ENCODE peak calls at places on chromosomes 12 and 14, in ten cellular contexts. One of them, this sample, is unnamed.

GRCh38 chr12:121124402-121125109 is 8.1 kb upstream of the P2RX7 start:
- DNase-seq in fibroblast of mammary gland: peak
- DNase-seq in A549: peak
- DNase-seq in stomach: no peak
- DNase-seq in HFF-Myc: peak
- DNase-seq in IMR-90: peak
- DNase-seq in colonic mucosa: no peak
- DNase-seq in neural crest cell: no peak
- DNase-seq in cardiac muscle cell: no peak
- DNase-seq in GM13976: no peak
- DNase-seq in this sample: no peak

GRCh38 chr12:72346331-72346944 is 74.3 kb downstream of the TRHDE start:
- DNase-seq in IMR-90: peak
- DNase-seq in GM13976: no peak
- DNase-seq in A549: peak
- DNase-seq in neural crest cell: peak
- DNase-seq in fibroblast of mammary gland: peak
- DNase-seq in colonic mucosa: peak
- DNase-seq in HFF-Myc: peak
- DNase-seq in stomach: peak
- DNase-seq in cardiac muscle cell: peak
- DNase-seq in this sample: peak

GRCh38 chr12:121279507-121279915 is 17.0 kb downstream of the CAMKK2 start:
- DNase-seq in stomach: no peak
- DNase-seq in fibroblast of mammary gland: peak
- DNase-seq in cardiac muscle cell: no peak
- DNase-seq in HFF-Myc: no peak
- DNase-seq in IMR-90: peak
- DNase-seq in neural crest cell: no peak
- DNase-seq in A549: no peak
- DNase-seq in colonic mucosa: peak
- DNase-seq in GM13976: no peak
- DNase-seq in this sample: peak

GRCh38 chr12:24595652-24596235 is 353.2 kb downstream of the BCAT1 start:
- DNase-seq in IMR-90: peak
- DNase-seq in stomach: no peak
- DNase-seq in A549: no peak
- DNase-seq in neural crest cell: no peak
- DNase-seq in GM13976: no peak
- DNase-seq in HFF-Myc: no peak
- DNase-seq in fibroblast of mammary gland: peak
- DNase-seq in colonic mucosa: no peak
- DNase-seq in cardiac muscle cell: peak
- DNase-seq in this sample: peak

GRCh38 chr12:78060186-78060585 is 229.5 kb downstream of the NAV3 start:
- DNase-seq in fibroblast of mammary gland: peak
- DNase-seq in cardiac muscle cell: no peak
- DNase-seq in A549: no peak
- DNase-seq in HFF-Myc: no peak
- DNase-seq in IMR-90: peak
- DNase-seq in neural crest cell: no peak
- DNase-seq in colonic mucosa: no peak
- DNase-seq in stomach: no peak
- DNase-seq in GM13976: no peak
- DNase-seq in this sample: no peak

GRCh38 chr12:108371801-108372344 is 32.8 kb upstream of the CMKLR1 start:
- DNase-seq in stomach: no peak
- DNase-seq in HFF-Myc: no peak
- DNase-seq in fibroblast of mammary gland: peak
- DNase-seq in colonic mucosa: no peak
- DNase-seq in IMR-90: peak
- DNase-seq in neural crest cell: no peak
- DNase-seq in cardiac muscle cell: no peak
- DNase-seq in GM13976: no peak
- DNase-seq in A549: no peak
- DNase-seq in this sample: no peak

GRCh38 chr14:101719708-101720107 is 41.8 kb upstream of the PPP2R5C start:
- DNase-seq in HFF-Myc: no peak
- DNase-seq in GM13976: peak
- DNase-seq in cardiac muscle cell: peak
- DNase-seq in IMR-90: no peak
- DNase-seq in fibroblast of mammary gland: no peak
- DNase-seq in stomach: peak
- DNase-seq in neural crest cell: no peak
- DNase-seq in colonic mucosa: peak
- DNase-seq in A549: no peak
- DNase-seq in this sample: no peak

GRCh38 chr14:92613008-92613658 is 99.6 kb downstream of the RIN3 start:
- DNase-seq in stomach: no peak
- DNase-seq in cardiac muscle cell: peak
- DNase-seq in colonic mucosa: peak
- DNase-seq in neural crest cell: peak
- DNase-seq in HFF-Myc: no peak
- DNase-seq in GM13976: peak
- DNase-seq in fibroblast of mammary gland: no peak
- DNase-seq in IMR-90: no peak
- DNase-seq in A549: no peak
- DNase-seq in this sample: peak

GRCh38 chr14:103301512-103302197 is 32.4 kb upstream of the EIF5 start:
- DNase-seq in neural crest cell: no peak
- DNase-seq in colonic mucosa: no peak
- DNase-seq in cardiac muscle cell: no peak
- DNase-seq in fibroblast of mammary gland: no peak
- DNase-seq in stomach: no peak
- DNase-seq in A549: no peak
- DNase-seq in IMR-90: no peak
- DNase-seq in HFF-Myc: no peak
- DNase-seq in GM13976: no peak
- DNase-seq in this sample: no peak

GRCh38 chr14:103302966-103303365 is 31.1 kb upstream of the EIF5 start:
- DNase-seq in neural crest cell: no peak
- DNase-seq in fibroblast of mammary gland: no peak
- DNase-seq in GM13976: no peak
- DNase-seq in IMR-90: peak
- DNase-seq in colonic mucosa: no peak
- DNase-seq in A549: no peak
- DNase-seq in stomach: no peak
- DNase-seq in HFF-Myc: no peak
- DNase-seq in cardiac muscle cell: no peak
- DNase-seq in this sample: no peak

GRCh38 chr14:103296987-103297386 is 37.0 kb upstream of the EIF5 start:
- DNase-seq in cardiac muscle cell: no peak
- DNase-seq in HFF-Myc: no peak
- DNase-seq in neural crest cell: no peak
- DNase-seq in IMR-90: no peak
- DNase-seq in stomach: no peak
- DNase-seq in A549: no peak
- DNase-seq in GM13976: no peak
- DNase-seq in fibroblast of mammary gland: no peak
- DNase-seq in colonic mucosa: no peak
- DNase-seq in this sample: no peak

GRCh38 chr14:103296007-103296406 is 38.0 kb upstream of the EIF5 start:
- DNase-seq in A549: no peak
- DNase-seq in IMR-90: peak
- DNase-seq in cardiac muscle cell: peak
- DNase-seq in GM13976: no peak
- DNase-seq in stomach: no peak
- DNase-seq in fibroblast of mammary gland: peak
- DNase-seq in neural crest cell: no peak
- DNase-seq in colonic mucosa: peak
- DNase-seq in HFF-Myc: peak
- DNase-seq in this sample: no peak

DNA sequence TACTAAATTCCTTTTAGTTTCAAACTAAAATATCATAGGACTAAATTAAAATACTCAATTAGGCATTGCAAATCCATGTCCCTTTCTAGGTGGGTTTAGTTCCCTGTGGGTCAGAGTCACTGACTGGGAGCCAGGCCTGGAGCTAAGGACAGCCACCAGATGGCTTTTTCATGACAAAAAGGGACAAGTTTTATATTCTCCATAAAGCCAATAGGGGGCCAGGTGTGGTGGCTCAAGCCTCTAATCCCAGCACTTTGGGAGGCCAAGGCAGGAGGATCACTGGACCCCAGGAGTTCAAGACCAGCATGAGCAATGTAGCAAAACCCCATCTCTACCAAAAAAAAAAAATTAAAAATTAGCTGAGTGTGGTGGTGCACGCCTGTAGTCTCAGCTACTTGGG is 35.4 kb upstream of the EIF5 start:
- DNase-seq in stomach: no peak
- DNase-seq in colonic mucosa: no peak
- DNase-seq in neural crest cell: no peak
- DNase-seq in fibroblast of mammary gland: no peak
- DNase-seq in HFF-Myc: no peak
- DNase-seq in A549: no peak
- DNase-seq in cardiac muscle cell: no peak
- DNase-seq in GM13976: no peak
- DNase-seq in IMR-90: no peak
- DNase-seq in this sample: no peak
- TF ChIP-seq CTCF in stomach: no peak
- TF ChIP-seq CTCF in colonic mucosa: no peak
- TF ChIP-seq CTCF in neural crest cell: peak
- TF ChIP-seq CTCF in fibroblast of mammary gland: no peak
- TF ChIP-seq CTCF in HFF-Myc: no peak
- TF ChIP-seq CTCF in A549: no peak
- TF ChIP-seq CTCF in cardiac muscle cell: no peak
- TF ChIP-seq CTCF in GM13976: no peak
- TF ChIP-seq CTCF in IMR-90: no peak
- TF ChIP-seq CTCF in this sample: peak

GRCh38 chr12:90013409-90013808 is 304.8 kb upstream of the ATP2B1 start:
- DNase-seq in IMR-90: peak
- DNase-seq in cardiac muscle cell: no peak
- DNase-seq in A549: no peak
- DNase-seq in stomach: no peak
- DNase-seq in colonic mucosa: no peak
- DNase-seq in HFF-Myc: no peak
- DNase-seq in neural crest cell: no peak
- DNase-seq in fibroblast of mammary gland: peak
- DNase-seq in GM13976: no peak
- DNase-seq in this sample: no peak

GRCh38 chr12:90004319-90005074 is 295.9 kb upstream of the ATP2B1 start:
- DNase-seq in IMR-90: no peak
- DNase-seq in GM13976: no peak
- DNase-seq in colonic mucosa: no peak
- DNase-seq in neural crest cell: no peak
- DNase-seq in stomach: no peak
- DNase-seq in HFF-Myc: no peak
- DNase-seq in cardiac muscle cell: peak
- DNase-seq in fibroblast of mammary gland: no peak
- DNase-seq in A549: no peak
- DNase-seq in this sample: no peak

GRCh38 chr12:90015228-90015627 is 306.6 kb upstream of the ATP2B1 start:
- DNase-seq in fibroblast of mammary gland: peak
- DNase-seq in stomach: no peak
- DNase-seq in GM13976: no peak
- DNase-seq in colonic mucosa: no peak
- DNase-seq in neural crest cell: no peak
- DNase-seq in A549: no peak
- DNase-seq in IMR-90: peak
- DNase-seq in HFF-Myc: no peak
- DNase-seq in cardiac muscle cell: no peak
- DNase-seq in this sample: no peak

GRCh38 chr12:90008277-90008676 is 299.6 kb upstream of the ATP2B1 start:
- DNase-seq in fibroblast of mammary gland: no peak
- DNase-seq in colonic mucosa: no peak
- DNase-seq in IMR-90: no peak
- DNase-seq in HFF-Myc: no peak
- DNase-seq in cardiac muscle cell: no peak
- DNase-seq in neural crest cell: no peak
- DNase-seq in stomach: no peak
- DNase-seq in GM13976: no peak
- DNase-seq in A549: no peak
- DNase-seq in this sample: no peak

DNA sequence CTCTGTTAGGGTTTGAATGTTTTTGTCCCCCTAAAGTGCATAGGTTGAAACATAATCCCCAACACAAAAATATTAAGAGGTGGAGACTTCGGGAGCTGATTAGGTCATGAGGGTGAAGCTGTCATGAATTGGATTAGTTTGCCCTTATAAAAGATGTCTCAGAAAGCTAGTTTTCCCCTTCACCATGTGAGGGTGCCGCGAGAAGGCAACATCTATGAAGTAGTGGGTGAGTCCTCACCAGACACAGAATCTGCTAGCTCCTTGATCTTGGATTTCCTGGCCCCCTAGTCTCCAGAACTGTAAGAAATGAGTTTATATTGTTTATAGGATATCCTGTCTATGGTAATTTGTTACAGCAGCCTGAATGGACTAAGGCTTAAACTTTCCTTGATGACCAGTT is 301.5 kb upstream of the ATP2B1 start:
- DNase-seq in A549: no peak
- DNase-seq in stomach: no peak
- DNase-seq in neural crest cell: no peak
- DNase-seq in cardiac muscle cell: no peak
- DNase-seq in GM13976: no peak
- DNase-seq in IMR-90: peak
- DNase-seq in fibroblast of mammary gland: no peak
- DNase-seq in colonic mucosa: no peak
- DNase-seq in HFF-Myc: no peak
- DNase-seq in this sample: no peak
- TF ChIP-seq CTCF in A549: peak
- TF ChIP-seq CTCF in stomach: no peak
- TF ChIP-seq CTCF in neural crest cell: peak
- TF ChIP-seq CTCF in cardiac muscle cell: no peak
- TF ChIP-seq CTCF in GM13976: no peak
- TF ChIP-seq CTCF in IMR-90: peak
- TF ChIP-seq CTCF in fibroblast of mammary gland: no peak
- TF ChIP-seq CTCF in colonic mucosa: no peak
- TF ChIP-seq CTCF in HFF-Myc: no peak
- TF ChIP-seq CTCF in this sample: no peak

DNA sequence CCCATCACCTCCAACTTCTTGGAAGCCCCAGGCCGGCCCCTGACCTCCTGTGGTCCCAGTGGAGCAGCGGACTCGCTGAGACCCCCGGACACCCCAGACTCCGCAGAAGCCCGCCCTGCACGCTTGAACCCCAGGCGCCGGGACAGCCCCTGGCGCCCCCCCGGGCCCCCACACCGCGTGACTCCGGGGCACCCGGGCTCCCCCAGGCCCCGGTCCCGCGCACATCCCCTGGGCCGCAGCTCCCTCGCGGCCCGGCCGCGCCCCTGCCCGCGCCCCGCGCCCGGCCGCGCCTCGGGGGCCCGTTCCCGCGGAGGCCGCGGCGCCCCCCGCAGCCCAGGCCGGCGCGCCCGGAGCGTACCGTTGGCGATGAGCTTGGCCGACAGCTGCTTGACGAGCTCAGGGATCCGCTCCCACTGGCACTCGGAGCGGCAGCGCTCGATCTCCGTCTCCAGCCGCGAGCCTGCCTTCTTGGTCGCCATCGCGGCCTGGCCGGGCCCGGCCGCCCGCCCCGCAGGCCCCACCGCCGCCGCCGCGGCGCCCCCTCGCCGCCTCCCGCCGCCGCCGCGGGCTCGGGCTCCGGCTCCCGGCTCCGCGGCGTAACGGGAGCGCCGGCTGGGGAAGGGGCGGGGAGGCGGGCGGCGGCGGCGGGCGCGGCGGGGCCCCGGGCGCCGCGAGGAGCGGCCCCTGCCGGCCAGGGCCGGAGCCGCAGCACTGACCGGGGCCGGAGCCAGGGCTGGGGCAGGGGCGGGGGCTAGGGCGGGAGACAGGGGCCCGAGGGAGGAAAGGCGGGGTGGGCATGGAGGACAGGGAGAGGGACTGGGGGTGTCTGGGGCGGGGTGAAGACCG is at the start of gene TTC7B:
- DNase-seq in IMR-90: peak
- DNase-seq in colonic mucosa: no peak
- DNase-seq in HFF-Myc: no peak
- DNase-seq in fibroblast of mammary gland: no peak
- DNase-seq in A549: peak
- DNase-seq in GM13976: peak
- DNase-seq in stomach: peak
- DNase-seq in cardiac muscle cell: peak
- DNase-seq in neural crest cell: peak
- DNase-seq in this sample: peak
- TF ChIP-seq CTCF in IMR-90: peak
- TF ChIP-seq CTCF in colonic mucosa: no peak
- TF ChIP-seq CTCF in HFF-Myc: peak
- TF ChIP-seq CTCF in fibroblast of mammary gland: no peak
- TF ChIP-seq CTCF in A549: peak
- TF ChIP-seq CTCF in GM13976: peak
- TF ChIP-seq CTCF in stomach: no peak
- TF ChIP-seq CTCF in cardiac muscle cell: peak
- TF ChIP-seq CTCF in neural crest cell: peak
- TF ChIP-seq CTCF in this sample: no peak

DNA sequence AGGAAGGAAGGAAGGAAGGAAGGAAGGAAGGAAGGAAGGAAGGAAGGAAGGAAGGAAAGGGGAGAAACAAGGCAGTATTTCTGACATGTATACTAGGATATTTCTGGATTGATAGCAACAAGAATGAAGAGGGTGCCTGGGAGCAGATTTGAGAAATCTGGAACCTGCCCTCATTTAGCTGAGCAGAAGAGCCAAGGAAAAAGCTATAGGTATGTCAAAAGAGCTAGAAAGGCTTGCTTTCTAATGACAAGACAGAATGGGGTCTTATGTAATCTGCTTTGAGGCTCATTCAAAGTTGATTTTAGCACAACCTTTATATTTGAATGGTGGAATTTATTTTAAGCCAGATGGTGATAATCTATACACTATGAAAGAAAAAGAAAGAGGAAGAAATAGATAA is 76.5 kb upstream of the FLRT2 start:
- DNase-seq in HFF-Myc: no peak
- DNase-seq in fibroblast of mammary gland: no peak
- DNase-seq in IMR-90: no peak
- DNase-seq in neural crest cell: no peak
- DNase-seq in colonic mucosa: no peak
- DNase-seq in stomach: no peak
- DNase-seq in cardiac muscle cell: no peak
- DNase-seq in A549: no peak
- DNase-seq in GM13976: no peak
- DNase-seq in this sample: no peak
- TF ChIP-seq CTCF in HFF-Myc: no peak
- TF ChIP-seq CTCF in fibroblast of mammary gland: no peak
- TF ChIP-seq CTCF in IMR-90: no peak
- TF ChIP-seq CTCF in neural crest cell: no peak
- TF ChIP-seq CTCF in colonic mucosa: no peak
- TF ChIP-seq CTCF in stomach: no peak
- TF ChIP-seq CTCF in cardiac muscle cell: no peak
- TF ChIP-seq CTCF in A549: no peak
- TF ChIP-seq CTCF in GM13976: no peak
- TF ChIP-seq CTCF in this sample: no peak